ENCODE peak calls at places on chromosomes 3 and 15, in five cellular contexts. T is HepG2, H is K562, Y is HCT116, X is Panc1. I is an unnamed sample. For H3K4me1 and H3K9me3, the result is how much of the 10 kb centered on the place peaks cover.

GRCh38 chr3:116103868-116104530 is 341.3 kb downstream of the LSAMP start:
- ATAC-seq in T (no peak), H (no peak), Y (no peak), X (no peak), I (no peak)

GRCh38 chr3:6605245-6605644 is 255.7 kb upstream of the GRM7 start:
- ATAC-seq in T (no peak), H (peak), Y (no peak), X (no peak), I (no peak)

GRCh38 chr3:63875510-63875909 is 11.8 kb downstream of the ATXN7 start:
- ATAC-seq in T (no peak), H (no peak), Y (no peak), X (no peak), I (no peak)

GRCh38 chr15:57382222-57382621 is 5.9 kb downstream of the CGNL1 start:
- ATAC-seq in T (peak), H (no peak), Y (no peak), X (no peak), I (peak)

GRCh38 chr3:129560931-129561594 is 18.1 kb downstream of the H1-8 start:
- ATAC-seq in T (no peak), H (peak), Y (peak), X (peak), I (peak)

GRCh38 chr3:44509985-44510360 is 32.5 kb upstream of the ZNF445 start:
- ATAC-seq in T (no peak), H (peak), Y (peak), X (peak), I (no peak)

GRCh38 chr15:63918317-63918672 is 84.5 kb upstream of the HERC1 start:
- ATAC-seq in T (no peak), H (no peak), Y (no peak), X (no peak), I (no peak)

GRCh38 chr3:128095222-128095703 is 28.3 kb downstream of the RUVBL1 start:
- ATAC-seq in T (peak), H (peak), Y (peak), X (peak), I (peak)

GRCh38 chr3:196544491-196544992 is 23.8 kb downstream of the WDR53 start:
- ATAC-seq in T (no peak), H (no peak), Y (no peak), X (no peak), I (no peak)

GRCh38 chr3:37029111-37029510 is 35.8 kb downstream of the MLH1 start:
- ATAC-seq in T (no peak), H (no peak), Y (no peak), X (no peak), I (no peak)

GRCh38 chr3:134807189-134807588 is 12.1 kb downstream of the EPHB1 start:
- ATAC-seq in T (no peak), H (no peak), Y (no peak), X (no peak), I (no peak)

GRCh38 chr15:52120488-52120887 is 7.9 kb upstream of the BCL2L10 start:
- ATAC-seq in T (peak), H (no peak), Y (no peak), X (no peak), I (no peak)

GRCh38 chr3:129587559-129588210 is 18.8 kb downstream of the PLXND1 start:
- ATAC-seq in T (no peak), H (no peak), Y (no peak), X (no peak), I (no peak)

GRCh38 chr3:186596568-186597287 is 16.1 kb upstream of the AHSG start:
- ATAC-seq in T (no peak), H (peak), Y (no peak), X (no peak), I (no peak)

GRCh38 chr3:69120879-69121464 is 1.4 kb downstream of the LMOD3 start:
- ATAC-seq in T (peak), H (peak), Y (peak), X (peak), I (no peak)

GRCh38 chr3:56573501-56573900 is 16.5 kb downstream of the CCDC66 start:
- ATAC-seq in T (no peak), H (no peak), Y (no peak), X (no peak), I (no peak)

GRCh38 chr3:82080261-82080660 is 318.8 kb upstream of the GBE1 start:
- ATAC-seq in T (no peak), H (no peak), Y (no peak), X (no peak), I (no peak)

GRCh38 chr15:45457215-45457614 is 65.3 kb downstream of the SLC30A4 start:
- ATAC-seq in T (peak), H (no peak), Y (no peak), X (peak), I (no peak)

GRCh38 chr3:43455233-43455632 is 166.6 kb downstream of the ANO10 start:
- ATAC-seq in T (peak), H (peak), Y (peak), X (peak), I (no peak)

GRCh38 chr3:34159613-34160420 is 361.4 kb downstream of the PDCD6IP start:
- ATAC-seq in T (no peak), H (no peak), Y (no peak), X (no peak), I (no peak)

GRCh38 chr3:57764794-57765193 is 8.7 kb downstream of the SLMAP start:
- ATAC-seq in T (no peak), H (no peak), Y (no peak), X (no peak), I (no peak)

GRCh38 chr15:75666823-75667501 is 19.2 kb downstream of the SNX33 start:
- ATAC-seq in T (no peak), H (no peak), Y (peak), X (peak), I (peak)

GRCh38 chr3:34106879-34107278 is 308.4 kb downstream of the PDCD6IP start:
- ATAC-seq in T (peak), H (peak), Y (peak), X (no peak), I (no peak)

GRCh38 chr3:52196977-52197376 is 983 bp upstream of the ALAS1 start:
- ATAC-seq in T (no peak), H (no peak), Y (no peak), X (no peak), I (no peak)

GRCh38 chr3:40309439-40309924 is at the start of gene EIF1B:
- ATAC-seq in T (peak), H (peak), Y (peak), X (peak), I (peak)

GRCh38 chr15:66128116-66128715 is 125.3 kb downstream of the MEGF11 start:
- ATAC-seq in T (no peak), H (no peak), Y (no peak), X (no peak), I (no peak)

GRCh38 chr3:179991877-179992276 is 44.9 kb downstream of the PEX5L start:
- ATAC-seq in T (no peak), H (no peak), Y (no peak), X (no peak), I (no peak)

GRCh38 chr3:58116161-58116955 is 94.4 kb downstream of the DNASE1L3 start:
- ATAC-seq in T (no peak), H (no peak), Y (no peak), X (peak), I (no peak)

GRCh38 chr3:166760114-166760513 is 620.0 kb downstream of the ZBBX start:
- ATAC-seq in T (no peak), H (no peak), Y (no peak), X (no peak), I (no peak)

GRCh38 chr3:128376516-128376915 is 90.2 kb downstream of the DNAJB8 start:
- ATAC-seq in T (no peak), H (no peak), Y (no peak), X (no peak), I (no peak)

GRCh38 chr3:162998205-162998604 is 1501.6 kb downstream of the OTOL1 start:
- ATAC-seq in T (no peak), H (no peak), Y (no peak), X (no peak), I (no peak)

GRCh38 chr3:178044320-178044719 is 491.9 kb upstream of the KCNMB2 start:
- ATAC-seq in T (no peak), H (no peak), Y (no peak), X (no peak), I (no peak)

GRCh38 chr3:45948881-45949280 is 5.6 kb downstream of the CXCR6 start:
- ATAC-seq in T (no peak), H (no peak), Y (no peak), X (no peak), I (no peak)

GRCh38 chr3:127738192-127738840 is 65.6 kb downstream of the ABTB1 start:
- ATAC-seq in T (no peak), H (peak), Y (no peak), X (no peak), I (peak)

GRCh38 chr3:10219737-10220136 is 28.5 kb upstream of the TATDN2 start:
- ATAC-seq in T (no peak), H (no peak), Y (no peak), X (no peak), I (no peak)

GRCh38 chr3:195150194-195151118 is 120.5 kb downstream of the XXYLT1 start:
- ATAC-seq in T (no peak), H (peak), Y (peak), X (peak), I (peak)
- TF ChIP-seq POLR2AphosphoS5 in T (no peak), H (peak), Y (no peak), X (peak), I (peak)

GRCh38 chr3:188294113-188294512 is 140.2 kb downstream of the LPP start:
- ATAC-seq in T (no peak), H (no peak), Y (no peak), X (no peak), I (no peak)
- H3K4me1 ChIP-seq in T (half or more), H (under half), Y (half or more), X (half or more), I (half or more)

GRCh38 chr3:145899229-145899628 is 261.8 kb downstream of the PLOD2 start:
- ATAC-seq in T (no peak), H (no peak), Y (no peak), X (no peak), I (no peak)
- H3K9me3 ChIP-seq in T (under half), H (under half), Y (under half), X (under half), I (under half)

GRCh38 chr15:41153733-41154132 is 37.7 kb upstream of the INO80 start:
- ATAC-seq in T (no peak), H (no peak), Y (no peak), X (no peak), I (no peak)
- TF ChIP-seq POLR2AphosphoS5 in T (no peak), H (no peak), Y (no peak), X (no peak), I (no peak)

DNA sequence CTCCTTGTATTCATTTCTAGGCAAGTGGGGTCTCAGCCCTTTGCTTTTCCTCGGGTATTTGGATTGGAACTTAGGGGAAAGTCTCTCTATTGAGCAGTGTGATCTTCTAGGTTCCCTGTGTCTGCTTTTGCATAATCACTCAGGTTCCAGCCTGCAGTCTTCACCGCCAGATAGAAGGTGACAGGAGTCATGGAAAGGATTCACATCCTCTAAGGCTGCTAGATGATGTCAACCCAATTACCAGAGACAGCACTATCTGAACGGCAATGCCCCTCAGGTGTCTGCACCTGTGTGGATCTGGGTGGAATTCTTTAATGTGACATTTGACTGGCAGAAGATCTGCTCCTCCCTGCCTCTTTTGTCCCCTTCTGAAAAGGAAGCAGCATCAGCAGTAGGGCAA is 177.7 kb downstream of the P3H2 start:
- ATAC-seq in T (no peak), H (no peak), Y (no peak), X (no peak), I (no peak)
- H3K4me1 ChIP-seq in T (under half), H (under half), Y (under half), X (under half), I (under half)

GRCh38 chr3:157190242-157190876 is 30.4 kb upstream of the CCNL1 start:
- ATAC-seq in T (no peak), H (no peak), Y (no peak), X (no peak), I (no peak)

GRCh38 chr3:157182879-157183278 is 22.9 kb upstream of the CCNL1 start:
- ATAC-seq in T (peak), H (peak), Y (no peak), X (peak), I (no peak)

GRCh38 chr3:157188391-157188790 is 28.4 kb upstream of the CCNL1 start:
- ATAC-seq in T (no peak), H (no peak), Y (no peak), X (no peak), I (no peak)
- H3K9me3 ChIP-seq in T (under half), H (under half), Y (under half), X (under half), I (under half)

I was measured in gastroesophageal sphincter.